ENCODE peak calls at places on chromosomes 7 and 10, in four cellular contexts. Q is activated CD4-positive, alpha-beta T cell treated with anti-CD3 and anti-CD28 coated beads for 48 hours; V is H9; W is NCI-H1092. R is an unnamed sample.

GRCh38 chr10:72229261-72230251 is 13.5 kb upstream of the ASCC1 start:
- DNase-seq in V (no peak), W (peak), Q (no peak), R (no peak)

GRCh38 chr7:29866490-29866930 is 60.2 kb downstream of the WIPF3 start:
- DNase-seq in V (no peak), W (no peak), Q (no peak), R (no peak)

GRCh38 chr10:6494934-6495592 is 85.0 kb downstream of the PRKCQ start:
- DNase-seq in V (no peak), W (no peak), Q (peak), R (no peak)

GRCh38 chr7:139043823-139044812 is 8.3 kb upstream of the ZC3HAV1L start:
- DNase-seq in W (no peak), V (no peak), Q (peak), R (peak)

GRCh38 chr7:32330602-32331001 is 159.6 kb downstream of the LSM5 start:
- DNase-seq in W (no peak), V (no peak), Q (no peak), R (no peak)

GRCh38 chr10:49243610-49244283 is 55.2 kb upstream of the C10orf71 start:
- DNase-seq in W (no peak), Q (no peak), V (no peak), R (no peak)

GRCh38 chr10:87790185-87790584 is 27.8 kb downstream of the ATAD1 start:
- DNase-seq in V (no peak), Q (no peak), W (no peak), R (no peak)

GRCh38 chr7:69654381-69654780 is 56.1 kb downstream of the AUTS2 start:
- DNase-seq in V (no peak), W (peak), Q (no peak), R (no peak)

GRCh38 chr7:127876393-127876792 is 154.8 kb downstream of the LRRC4 start:
- DNase-seq in W (no peak), Q (no peak), V (no peak), R (no peak)

GRCh38 chr7:108252177-108252576 is 122.0 kb upstream of the LAMB4 start:
- DNase-seq in Q (no peak), V (no peak), W (no peak), R (no peak)

GRCh38 chr10:63457576-63457975 is 8.2 kb downstream of the JMJD1C start:
- DNase-seq in Q (no peak), W (no peak), V (no peak), R (no peak)

GRCh38 chr10:83750604-83751003 is 388.7 kb upstream of the GHITM start:
- DNase-seq in Q (no peak), W (no peak), V (no peak), R (no peak)

GRCh38 chr7:90595341-90595800 is 750 bp upstream of the CDK14 start:
- DNase-seq in V (peak), Q (no peak), W (peak), R (no peak)

GRCh38 chr7:3399858-3400257 is 98.8 kb downstream of the SDK1 start:
- DNase-seq in W (no peak), V (peak), Q (peak), R (no peak)

GRCh38 chr7:78638364-78638763 is 815.1 kb downstream of the MAGI2 start:
- DNase-seq in V (no peak), W (no peak), Q (no peak), R (no peak)

GRCh38 chr10:17128261-17128660 is 1.4 kb downstream of the CUBN start:
- DNase-seq in W (no peak), Q (no peak), V (no peak), R (no peak)

GRCh38 chr7:44959956-44960640 is 18.7 kb downstream of the MYO1G start:
- DNase-seq in W (no peak), Q (no peak), V (peak), R (no peak)